ENCODE peak calls at places on chromosomes 13 and 19, in four cellular contexts. One of them, this sample, is unnamed.
A peak's percentile ranks its signal among the peaks of the same experiment; 100 is the strongest.

GRCh38 chr13:98050041-98050466 is 92.8 kb upstream of the FARP1 start:
- DNase-seq in left cardiac atrium: no peak
- DNase-seq in Calu3: peak; percentile 24
- DNase-seq in esophagus squamous epithelium: no peak
- DNase-seq in this sample: no peak

GRCh38 chr19:42074513-42075363 is 1.2 kb upstream of the ZNF574 start:
- DNase-seq in esophagus squamous epithelium: no peak
- DNase-seq in Calu3: peak; percentile 54
- DNase-seq in left cardiac atrium: no peak
- DNase-seq in this sample: peak; percentile 48

GRCh38 chr19:40717880-40718773 is 1.2 kb downstream of the ITPKC start:
- DNase-seq in Calu3: peak; percentile 42
- DNase-seq in esophagus squamous epithelium: no peak
- DNase-seq in left cardiac atrium: peak; percentile 66
- DNase-seq in this sample: no peak

GRCh38 chr13:73754727-73755292 is 379.4 kb downstream of the KLF12 start:
- DNase-seq in esophagus squamous epithelium: no peak
- DNase-seq in Calu3: peak; percentile 32
- DNase-seq in left cardiac atrium: no peak
- DNase-seq in this sample: peak; percentile 25

GRCh38 chr13:31909889-31910551 is 121.6 kb upstream of the FRY start:
- DNase-seq in left cardiac atrium: no peak
- DNase-seq in Calu3: peak; percentile 56
- DNase-seq in esophagus squamous epithelium: no peak
- DNase-seq in this sample: peak; percentile 49

GRCh38 chr19:49468199-49468598 is 5.8 kb upstream of the FLT3LG start:
- DNase-seq in left cardiac atrium: no peak
- DNase-seq in Calu3: no peak
- DNase-seq in esophagus squamous epithelium: no peak
- DNase-seq in this sample: no peak

GRCh38 chr13:53206455-53206854 is 177.8 kb downstream of the OLFM4 start:
- DNase-seq in left cardiac atrium: no peak
- DNase-seq in Calu3: no peak
- DNase-seq in esophagus squamous epithelium: no peak
- DNase-seq in this sample: no peak

GRCh38 chr19:43798546-43799409 is 3.5 kb downstream of the LYPD5 start:
- DNase-seq in Calu3: peak; percentile 88
- DNase-seq in esophagus squamous epithelium: no peak
- DNase-seq in left cardiac atrium: peak; percentile 45
- DNase-seq in this sample: no peak

GRCh38 chr13:105921711-105922110 is 613.8 kb downstream of the EFNB2 start:
- DNase-seq in left cardiac atrium: no peak
- DNase-seq in esophagus squamous epithelium: no peak
- DNase-seq in Calu3: no peak
- DNase-seq in this sample: no peak

GRCh38 chr13:99909836-99910619 is 61.5 kb downstream of the ZIC5 start:
- DNase-seq in left cardiac atrium: no peak
- DNase-seq in Calu3: no peak
- DNase-seq in esophagus squamous epithelium: no peak
- DNase-seq in this sample: peak; percentile 64

GRCh38 chr13:44697058-44697457 is 120.9 kb upstream of the TSC22D1 start:
- DNase-seq in esophagus squamous epithelium: no peak
- DNase-seq in left cardiac atrium: no peak
- DNase-seq in Calu3: no peak
- DNase-seq in this sample: no peak

GRCh38 chr13:30763786-30764440 is 28.6 kb downstream of the ALOX5AP start:
- DNase-seq in left cardiac atrium: no peak
- DNase-seq in Calu3: no peak
- DNase-seq in esophagus squamous epithelium: no peak
- DNase-seq in this sample: no peak

GRCh38 chr13:26855071-26855470 is 94.5 kb upstream of the GPR12 start:
- DNase-seq in left cardiac atrium: no peak
- DNase-seq in esophagus squamous epithelium: no peak
- DNase-seq in Calu3: no peak
- DNase-seq in this sample: no peak

GRCh38 chr13:30906411-30906990 is 430 bp downstream of the MEDAG start:
- DNase-seq in esophagus squamous epithelium: no peak
- DNase-seq in left cardiac atrium: peak; percentile 32
- DNase-seq in Calu3: peak; percentile 11
- DNase-seq in this sample: peak; percentile 28

GRCh38 chr19:16118489-16119033 is 6.9 kb downstream of the RAB8A start:
- DNase-seq in Calu3: no peak
- DNase-seq in left cardiac atrium: no peak
- DNase-seq in esophagus squamous epithelium: peak; percentile 35
- DNase-seq in this sample: no peak

GRCh38 chr13:99982021-99982740 is 597 bp downstream of the ZIC2 start:
- DNase-seq in Calu3: no peak
- DNase-seq in esophagus squamous epithelium: no peak
- DNase-seq in left cardiac atrium: no peak
- DNase-seq in this sample: no peak

GRCh38 chr13:26847281-26847680 is 86.7 kb upstream of the GPR12 start:
- DNase-seq in esophagus squamous epithelium: no peak
- DNase-seq in left cardiac atrium: no peak
- DNase-seq in Calu3: no peak
- DNase-seq in this sample: no peak

GRCh38 chr13:19957320-19958118 is 1.0 kb upstream of the ZMYM2 start:
- DNase-seq in Calu3: peak; percentile 59
- DNase-seq in left cardiac atrium: peak; percentile 85
- DNase-seq in esophagus squamous epithelium: peak; percentile 17
- DNase-seq in this sample: peak; percentile 94

GRCh38 chr19:19053508-19054314 is 10.1 kb upstream of the SLC25A42 start:
- DNase-seq in left cardiac atrium: peak; percentile 73
- DNase-seq in esophagus squamous epithelium: no peak
- DNase-seq in Calu3: peak; percentile 56
- DNase-seq in this sample: peak; percentile 65

GRCh38 chr19:47129579-47129978 is 1.1 kb upstream of the SAE1 start:
- DNase-seq in esophagus squamous epithelium: no peak
- DNase-seq in left cardiac atrium: no peak
- DNase-seq in Calu3: no peak
- DNase-seq in this sample: no peak

GRCh38 chr19:48500830-48501445 is 10.7 kb downstream of the LMTK3 start:
- DNase-seq in left cardiac atrium: no peak
- DNase-seq in esophagus squamous epithelium: no peak
- DNase-seq in Calu3: no peak
- DNase-seq in this sample: no peak

GRCh38 chr19:8986296-8986695 is 23.9 kb downstream of the MUC16 start:
- DNase-seq in left cardiac atrium: no peak
- DNase-seq in Calu3: no peak
- DNase-seq in esophagus squamous epithelium: no peak
- DNase-seq in this sample: no peak

GRCh38 chr19:16160943-16161560 is 12.3 kb downstream of the CIB3 start:
- DNase-seq in Calu3: peak; percentile 38
- DNase-seq in esophagus squamous epithelium: no peak
- DNase-seq in left cardiac atrium: no peak
- DNase-seq in this sample: no peak

GRCh38 chr19:4977299-4978174 is 8.6 kb downstream of the KDM4B start:
- DNase-seq in left cardiac atrium: no peak
- DNase-seq in Calu3: no peak
- DNase-seq in esophagus squamous epithelium: no peak
- DNase-seq in this sample: peak; percentile 42

GRCh38 chr13:92716749-92717148 is 509.9 kb upstream of the GPC6 start:
- DNase-seq in left cardiac atrium: no peak
- DNase-seq in esophagus squamous epithelium: no peak
- DNase-seq in Calu3: no peak
- DNase-seq in this sample: no peak

GRCh38 chr13:80840313-80840976 is 499.5 kb upstream of the SPRY2 start:
- DNase-seq in esophagus squamous epithelium: no peak
- DNase-seq in left cardiac atrium: no peak
- DNase-seq in Calu3: no peak
- DNase-seq in this sample: no peak

GRCh38 chr19:1087813-1088418 is 7.3 kb downstream of the POLR2E start:
- DNase-seq in left cardiac atrium: no peak
- DNase-seq in esophagus squamous epithelium: no peak
- DNase-seq in Calu3: no peak
- DNase-seq in this sample: peak; percentile 70